ENCODE peak calls at places on chromosomes 3 and 15, in six cellular contexts. Q, Y, P, T, A and W are unnamed samples.
A peak's percentile ranks its signal among the peaks of the same experiment; 100 is the strongest.

GRCh38 chr15:60557157-60557556 is 78.2 kb upstream of the ICE2 start:
- DNase-seq in T (no peak), A (no peak), Q (no peak), P (no peak), Y (no peak), W (no peak)

GRCh38 chr3:72496055-72496690 is 352.1 kb downstream of the SHQ1 start:
- DNase-seq in T (no peak), Y (no peak), A (no peak), P (no peak), Q (no peak), W (no peak)

GRCh38 chr3:165194477-165195135 is 1.6 kb downstream of the SLITRK3 start:
- DNase-seq in P (no peak), T (no peak), Y (peak; percentile 59), Q (no peak), A (no peak), W (no peak)

GRCh38 chr3:33061782-33062181 is 35.2 kb downstream of the GLB1 start:
- DNase-seq in Q (peak; percentile 30), A (no peak), Y (no peak), T (no peak), P (no peak), W (no peak)

GRCh38 chr3:15983232-15983631 is 185.5 kb upstream of the ANKRD28 start:
- DNase-seq in P (no peak), Q (peak; percentile 49), A (no peak), Y (no peak), T (no peak), W (no peak)

GRCh38 chr3:85572426-85572825 is 613.6 kb downstream of the CADM2 start:
- DNase-seq in P (no peak), Y (no peak), Q (no peak), T (no peak), A (no peak), W (no peak)

GRCh38 chr3:14819671-14820070 is 909 bp downstream of the FGD5 start:
- DNase-seq in T (no peak), P (no peak), Q (no peak), Y (no peak), A (no peak), W (no peak)

GRCh38 chr15:63517614-63518013 is 13.2 kb downstream of the USP3 start:
- DNase-seq in Q (no peak), Y (peak; percentile 72), A (no peak), P (no peak), T (no peak), W (no peak)

GRCh38 chr3:49295489-49296058 is 18.5 kb upstream of the C3orf62 start:
- DNase-seq in A (no peak), Q (peak; percentile 10), Y (peak; percentile 55), T (no peak), P (no peak), W (no peak)

GRCh38 chr3:169619793-169620192 is 43.7 kb downstream of the MECOM start:
- DNase-seq in T (no peak), P (no peak), Y (no peak), Q (no peak), A (no peak), W (no peak)

GRCh38 chr15:85681391-85681790 is 113.3 kb downstream of the KLHL25 start:
- DNase-seq in A (no peak), P (no peak), Q (no peak), T (no peak), Y (no peak), W (no peak)

GRCh38 chr3:125055913-125056705 is at the start of gene HEG1:
- DNase-seq in Q (no peak), A (peak; percentile 94), Y (peak; percentile 94), P (peak; percentile 69), T (peak; percentile 65), W (peak; percentile 91)

GRCh38 chr3:122024800-122025199 is 2.8 kb upstream of the ILDR1 start:
- DNase-seq in A (no peak), Q (no peak), T (no peak), P (no peak), Y (no peak), W (no peak)

GRCh38 chr15:49718234-49718633 is 97.4 kb downstream of the DTWD1 start:
- DNase-seq in Q (no peak), P (no peak), Y (no peak), T (no peak), A (no peak), W (no peak)

GRCh38 chr3:73046195-73046594 is 15.3 kb upstream of the EBLN2 start:
- DNase-seq in A (no peak), Q (no peak), Y (no peak), T (no peak), P (no peak), W (no peak)

GRCh38 chr3:71247221-71247947 is 336.1 kb downstream of the FOXP1 start:
- DNase-seq in A (no peak), P (no peak), Y (peak; percentile 86), Q (no peak), T (no peak), W (no peak)

GRCh38 chr3:40691598-40691905 is 166.8 kb downstream of the ZNF621 start:
- DNase-seq in Y (no peak), Q (no peak), P (no peak), T (no peak), A (no peak), W (no peak)

GRCh38 chr15:49883121-49883520 is 235.9 kb downstream of the ATP8B4 start:
- DNase-seq in Q (no peak), P (no peak), T (no peak), Y (no peak), A (no peak), W (no peak)

GRCh38 chr15:69909719-69910444 is 187.8 kb downstream of the TLE3 start:
- DNase-seq in P (no peak), Y (peak; percentile 66), Q (no peak), T (no peak), A (no peak), W (no peak)

GRCh38 chr15:31352911-31353811 is 26.5 kb downstream of the KLF13 start:
- DNase-seq in Q (peak; percentile 68), A (peak; percentile 73), P (peak; percentile 75), Y (no peak), T (no peak), W (peak; percentile 59)

GRCh38 chr3:124669470-124669869 is 60.8 kb upstream of the UMPS start:
- DNase-seq in P (no peak), Y (no peak), A (no peak), T (no peak), Q (peak; percentile 33), W (no peak)

GRCh38 chr15:56524915-56525314 is 60.0 kb upstream of the MNS1 start:
- DNase-seq in A (no peak), Y (no peak), T (no peak), P (no peak), Q (peak; percentile 20), W (no peak)

GRCh38 chr3:142929109-142929508 is 34.4 kb downstream of the PAQR9 start:
- DNase-seq in P (peak; percentile 81), Q (no peak), T (no peak), A (no peak), Y (peak; percentile 84), W (peak; percentile 76)

GRCh38 chr15:32803631-32804030 is 85.8 kb downstream of the GREM1 start:
- DNase-seq in Y (no peak), P (no peak), A (no peak), T (no peak), Q (no peak), W (no peak)

GRCh38 chr15:31088672-31089360 is 12.7 kb downstream of the TRPM1 start:
- DNase-seq in T (no peak), A (no peak), Y (no peak), Q (no peak), P (no peak), W (no peak)

GRCh38 chr3:105906834-105907233 is 38.0 kb upstream of the CBLB start:
- DNase-seq in Y (no peak), Q (peak; percentile 1), A (no peak), P (no peak), T (no peak), W (peak; percentile 31)

GRCh38 chr3:193787496-193787870 is 194.5 kb downstream of the OPA1 start:
- DNase-seq in P (no peak), Y (peak; percentile 55), Q (no peak), T (no peak), A (no peak), W (no peak)
- H3K27me3 ChIP-seq in P (no peaks in the 10 kb centered on the region), Y (no peaks in the 10 kb centered on the region), Q (peaks cover 59% of the 10 kb centered on the region), T (no peaks in the 10 kb centered on the region), A (no peaks in the 10 kb centered on the region), W (no peaks in the 10 kb centered on the region)

GRCh38 chr15:41873711-41874110 is 20.1 kb downstream of the SPTBN5 start:
- DNase-seq in Q (no peak), Y (no peak), A (peak; percentile 57), T (no peak), P (no peak), W (no peak)
- TF ChIP-seq CTCF in Q (no peak), Y (no peak), A (no peak), T (no peak), P (no peak), W (no peak)

GRCh38 chr3:158102219-158102612 is 4.0 kb downstream of the SHOX2 start:
- DNase-seq in Y (no peak), T (no peak), Q (no peak), P (no peak), A (no peak), W (no peak)
- H3K27me3 ChIP-seq in Y (peaks cover 100% of the 10 kb centered on the region), T (peaks cover 93% of the 10 kb centered on the region), Q (peaks cover 93% of the 10 kb centered on the region), P (peaks cover 23% of the 10 kb centered on the region), A (peaks cover 21% of the 10 kb centered on the region), W (peaks cover 60% of the 10 kb centered on the region)

DNA sequence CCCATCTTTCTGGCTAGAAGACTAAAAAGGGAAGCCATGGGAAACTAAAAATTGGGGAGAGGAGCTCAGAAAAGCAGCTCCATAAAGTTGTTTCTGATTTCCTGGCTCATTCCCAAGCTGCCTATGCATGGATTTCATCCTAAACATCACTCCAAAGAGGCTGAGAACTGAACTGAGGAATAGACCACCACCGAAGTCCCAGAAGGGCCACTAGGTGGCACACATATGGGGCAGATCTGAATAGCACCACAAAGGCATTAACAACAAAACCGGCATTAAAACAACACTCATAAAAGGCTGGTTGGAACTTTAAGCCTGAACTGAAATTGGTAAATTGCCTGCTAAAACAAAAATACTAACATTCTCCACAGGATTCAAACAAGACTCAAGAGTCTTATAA is 106.3 kb downstream of the PLD1 start:
- DNase-seq in P (peak; percentile 72), Y (peak; percentile 78), T (no peak), A (no peak), Q (no peak), W (no peak)
- TF ChIP-seq CTCF in P (peak; percentile 92), Y (peak; percentile 87), T (no peak), A (peak; percentile 23), Q (peak; percentile 58), W (peak; percentile 14)

GRCh38 chr15:29942548-29942947 is 120.3 kb upstream of the TJP1 start:
- DNase-seq in T (no peak), Q (no peak), Y (no peak), P (no peak), A (no peak), W (no peak)
- H3K27me3 ChIP-seq in T (no peaks in the 10 kb centered on the region), Q (no peaks in the 10 kb centered on the region), Y (no peaks in the 10 kb centered on the region), P (no peaks in the 10 kb centered on the region), A (no peaks in the 10 kb centered on the region), W (no peaks in the 10 kb centered on the region)

GRCh38 chr3:67901681-67902080 is 247.3 kb upstream of the SUCLG2 start:
- DNase-seq in Q (no peak), A (no peak), Y (no peak), T (no peak), P (peak; percentile 11), W (no peak)
- TF ChIP-seq CTCF in Q (no peak), A (no peak), Y (peak; percentile 68), T (peak; percentile 42), P (peak; percentile 50), W (no peak)

GRCh38 chr15:45378913-45379262 is 544 bp upstream of the GATM start:
- DNase-seq in Q (no peak), Y (no peak), P (no peak), A (no peak), T (no peak), W (no peak)
- H3K27me3 ChIP-seq in Q (peaks cover 64% of the 10 kb centered on the region), Y (peaks cover 23% of the 10 kb centered on the region), P (no peaks in the 10 kb centered on the region), A (no peaks in the 10 kb centered on the region), T (peaks cover 5% of the 10 kb centered on the region), W (no peaks in the 10 kb centered on the region)